ENCODE peak calls at places on chromosomes 3 and 15, in seven cellular contexts. F is aorta; Q is pancreas; J is heart right ventricle; P is Peyer's patch; Z is lung; H is CD8-positive, alpha-beta memory T cell. K is an unnamed sample.

GRCh38 chr3:105274958-105275357 is 91.8 kb upstream of the ALCAM start:
- DNase-seq in H (no peak), Z (no peak), Q (no peak), P (no peak), F (no peak), J (no peak), K (no peak)

GRCh38 chr3:127823590-127823857 is 1.2 kb upstream of the MGLL start:
- DNase-seq in H (no peak), J (no peak), Q (no peak), Z (no peak), P (no peak), F (no peak), K (no peak)

GRCh38 chr15:58065011-58065444 is 483 bp downstream of the ALDH1A2 start:
- DNase-seq in Q (peak; percentile 69), H (no peak), Z (no peak), J (peak; percentile 30), P (no peak), F (peak; percentile 70), K (no peak)

GRCh38 chr3:15032650-15033049 is 32.5 kb downstream of the MRPS25 start:
- DNase-seq in H (no peak), F (no peak), Q (no peak), Z (no peak), J (no peak), P (no peak), K (no peak)

GRCh38 chr3:45966969-45967640 is 23.8 kb downstream of the CXCR6 start:
- DNase-seq in F (no peak), P (no peak), Z (no peak), H (no peak), J (no peak), Q (no peak), K (no peak)

GRCh38 chr3:4804161-4805058 is 174.8 kb upstream of the BHLHE40 start:
- DNase-seq in Z (no peak), H (no peak), J (no peak), P (no peak), Q (no peak), F (no peak), K (no peak)

GRCh38 chr3:60096403-60096802 is 1046.6 kb upstream of the CFAP20DC start:
- DNase-seq in F (no peak), J (no peak), H (no peak), Q (no peak), P (no peak), Z (no peak), K (no peak)

GRCh38 chr3:148816427-148816826 is 11.2 kb upstream of the CPB1 start:
- DNase-seq in P (no peak), F (no peak), Z (no peak), J (no peak), Q (no peak), H (no peak), K (no peak)

GRCh38 chr3:107268461-107268860 is 108.8 kb upstream of the CCDC54 start:
- DNase-seq in P (no peak), H (no peak), Z (no peak), J (no peak), Q (no peak), F (no peak), K (no peak)

GRCh38 chr3:175378348-175378747 is 519.2 kb downstream of the NAALADL2 start:
- DNase-seq in Z (no peak), H (no peak), Q (no peak), P (no peak), J (no peak), F (no peak), K (no peak)

GRCh38 chr3:41419809-41420208 is 220.5 kb downstream of the CTNNB1 start:
- DNase-seq in J (no peak), H (no peak), Z (no peak), F (no peak), Q (no peak), P (no peak), K (no peak)

GRCh38 chr15:63048986-63049665 is 6.6 kb downstream of the TPM1 start:
- DNase-seq in J (peak; percentile 53), H (no peak), Z (peak; percentile 54), P (peak; percentile 73), Q (peak; percentile 75), F (peak; percentile 76), K (no peak)

GRCh38 chr3:24663406-24663805 is 168.8 kb upstream of the THRB start:
- DNase-seq in F (no peak), J (no peak), Q (no peak), P (no peak), H (no peak), Z (no peak), K (no peak)

DNA sequence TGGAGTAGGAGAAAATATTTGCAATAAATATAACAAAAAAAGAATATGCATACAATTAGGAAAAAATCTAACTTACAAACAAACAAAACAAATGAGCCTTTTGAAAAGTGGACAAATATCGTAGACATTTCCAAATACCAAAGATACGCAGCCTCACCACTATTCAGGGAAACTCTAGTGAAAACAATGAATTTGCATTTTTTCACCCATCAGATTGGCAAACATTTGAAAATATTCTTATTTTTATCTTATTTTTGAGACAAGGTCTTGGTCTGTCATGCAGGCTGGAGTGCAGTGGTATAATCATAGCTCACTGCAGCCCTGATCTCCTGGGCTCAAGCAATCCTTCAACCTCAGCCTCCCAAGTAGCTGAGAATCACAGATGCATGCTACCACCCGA is 15.5 kb downstream of the AP3S2 start:
- DNase-seq in J (no peak), H (no peak), Q (no peak), P (no peak), F (no peak), Z (no peak), K (no peak)
- H3K36me3 ChIP-seq in J (peaks cover 81% of the 10 kb centered on the region), H (no peaks in the 10 kb centered on the region), Q (no peaks in the 10 kb centered on the region), P (no peaks in the 10 kb centered on the region), F (no peaks in the 10 kb centered on the region), Z (peaks cover 17% of the 10 kb centered on the region), K (peaks cover 18% of the 10 kb centered on the region)

GRCh38 chr3:49511631-49512030 is 41.6 kb downstream of the DAG1 start:
- DNase-seq in J (no peak), P (no peak), Z (no peak), F (peak; percentile 11), Q (no peak), H (no peak), K (no peak)

GRCh38 chr3:49518016-49518415 is 36.3 kb upstream of the BSN start:
- DNase-seq in H (no peak), Q (no peak), J (no peak), Z (no peak), P (no peak), F (peak; percentile 2), K (no peak)

GRCh38 chr3:49512791-49513355 is 41.4 kb upstream of the BSN start:
- DNase-seq in P (no peak), H (no peak), Z (no peak), J (no peak), Q (no peak), F (peak; percentile 13), K (no peak)

GRCh38 chr3:49509028-49509561 is 39.0 kb downstream of the DAG1 start:
- DNase-seq in H (no peak), Q (no peak), J (no peak), Z (no peak), F (peak; percentile 3), P (no peak), K (no peak)

DNA sequence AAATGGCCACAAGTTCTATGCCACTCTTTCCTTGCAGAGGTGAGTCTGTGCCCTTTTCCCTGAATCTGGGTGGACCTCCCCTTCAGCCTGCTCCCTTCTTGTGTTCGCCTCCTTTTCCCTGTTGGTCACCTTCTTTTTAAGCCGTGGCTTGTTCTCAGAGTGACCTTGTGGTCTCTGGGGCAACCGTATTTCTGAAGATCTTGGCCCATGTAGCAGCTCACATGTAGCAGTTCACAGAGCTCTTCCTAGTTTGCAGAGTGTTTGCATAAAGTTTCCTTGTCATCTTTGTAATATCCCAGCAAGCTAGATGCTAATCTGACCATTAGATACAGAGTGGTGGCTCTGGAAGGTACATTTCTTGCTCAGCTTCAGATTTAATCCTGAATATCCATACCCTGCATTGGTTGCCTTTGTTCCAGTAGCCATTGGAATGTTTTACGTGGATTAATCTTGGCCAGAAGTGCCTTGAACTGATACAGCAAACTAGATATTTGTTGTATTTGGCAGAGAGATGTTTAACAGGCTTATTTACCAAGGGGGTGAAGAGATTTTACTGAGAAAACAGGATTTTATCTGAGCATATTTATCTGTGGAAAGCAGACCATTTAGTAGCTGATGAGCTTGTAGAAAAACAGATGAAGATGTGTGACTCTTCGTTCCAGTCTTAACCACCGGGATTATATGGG is 40.6 kb upstream of the BSN start:
- DNase-seq in J (no peak), Q (no peak), P (no peak), F (peak; percentile 2), Z (no peak), H (no peak), K (no peak)
- H3K36me3 ChIP-seq in J (peaks cover 80% of the 10 kb centered on the region), Q (no peaks in the 10 kb centered on the region), P (no peaks in the 10 kb centered on the region), F (no peaks in the 10 kb centered on the region), Z (peaks cover 14% of the 10 kb centered on the region), H (peaks cover 29% of the 10 kb centered on the region), K (peaks cover 59% of the 10 kb centered on the region)

DNA sequence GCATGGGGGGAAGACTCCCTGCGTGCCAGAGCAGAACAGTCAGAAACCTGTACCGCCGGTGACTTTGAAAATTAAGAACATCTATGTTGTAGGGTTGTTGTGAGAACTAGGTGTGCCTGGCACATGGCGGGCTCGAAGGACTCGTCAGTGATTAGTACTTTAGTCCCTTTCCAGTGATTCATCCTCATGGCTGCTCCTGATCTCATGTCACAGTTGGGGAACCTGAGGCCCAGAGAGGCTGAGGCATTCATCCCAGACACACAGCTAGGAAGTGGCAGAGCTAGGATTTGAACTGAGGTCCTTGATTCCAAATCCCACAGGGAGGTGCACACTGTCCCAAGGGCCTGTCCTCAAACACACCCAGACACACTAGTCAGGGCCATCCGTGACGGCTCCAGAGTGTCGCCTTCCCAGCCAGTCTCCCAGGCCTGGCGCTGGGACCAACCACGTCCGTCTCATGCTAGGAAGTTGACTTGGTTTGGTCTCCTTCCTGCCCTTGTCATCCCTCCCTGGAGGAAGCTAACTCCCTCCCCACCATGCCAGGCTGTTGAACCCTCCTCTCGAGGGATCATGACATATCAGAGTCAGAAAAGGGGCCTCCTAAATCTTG is 58.4 kb downstream of the SMAD6 start:
- DNase-seq in Q (no peak), J (no peak), H (no peak), P (peak; percentile 63), Z (no peak), F (peak; percentile 72), K (no peak)
- H3K36me3 ChIP-seq in Q (no peaks in the 10 kb centered on the region), J (no peaks in the 10 kb centered on the region), H (no peaks in the 10 kb centered on the region), P (no peaks in the 10 kb centered on the region), Z (no peaks in the 10 kb centered on the region), F (no peaks in the 10 kb centered on the region), K (peaks cover 2% of the 10 kb centered on the region)

GRCh38 chr3:196268270-196269163 is 19.0 kb downstream of the PCYT1A start:
- DNase-seq in Z (no peak), P (no peak), J (no peak), H (no peak), Q (no peak), F (no peak), K (no peak)

GRCh38 chr3:196272826-196273225 is 14.7 kb downstream of the PCYT1A start:
- DNase-seq in H (no peak), P (no peak), Q (no peak), Z (no peak), F (no peak), J (peak; percentile 36), K (no peak)

GRCh38 chr3:196273655-196274054 is 13.9 kb downstream of the PCYT1A start:
- DNase-seq in F (no peak), J (no peak), H (peak; percentile 16), Q (peak; percentile 51), P (no peak), Z (no peak), K (no peak)

GRCh38 chr3:196274585-196274984 is 12.9 kb downstream of the PCYT1A start:
- DNase-seq in H (peak; percentile 45), J (no peak), Z (no peak), F (no peak), Q (no peak), P (no peak), K (no peak)

GRCh38 chr3:196270499-196270898 is 17.0 kb downstream of the PCYT1A start:
- DNase-seq in F (no peak), P (no peak), Z (no peak), Q (no peak), H (no peak), J (no peak), K (no peak)
- H3K36me3 ChIP-seq in F (no peaks in the 10 kb centered on the region), P (no peaks in the 10 kb centered on the region), Z (peaks cover 4% of the 10 kb centered on the region), Q (no peaks in the 10 kb centered on the region), H (peaks cover 4% of the 10 kb centered on the region), J (peaks cover 68% of the 10 kb centered on the region), K (peaks cover 63% of the 10 kb centered on the region)